ENCODE peak calls at places on chromosomes 16 and 17, in five cellular contexts. P, W, S, T and O are unnamed samples.

GRCh38 chr17:73160980-73161630 is 3.7 kb upstream of the SSTR2 start:
- DNase-seq in P (no peak), W (no peak), S (no peak), T (no peak), O (no peak)

GRCh38 chr17:81500026-81500425 is 12.6 kb downstream of the ACTG1 start:
- DNase-seq in P (no peak), W (no peak), S (no peak), T (no peak), O (no peak)

GRCh38 chr17:4492762-4493561 is 5.7 kb upstream of the SPNS2 start:
- DNase-seq in P (no peak), W (peak; percentile 27), S (peak; percentile 45), T (no peak), O (no peak)

GRCh38 chr17:72962099-72962498 is 130.4 kb downstream of the SLC39A11 start:
- DNase-seq in P (no peak), W (no peak), S (no peak), T (no peak), O (no peak)

GRCh38 chr16:86598607-86599318 is 20.4 kb downstream of the FOXL1 start:
- DNase-seq in P (no peak), W (no peak), S (no peak), T (no peak), O (no peak)

GRCh38 chr16:17343729-17344128 is 127.0 kb downstream of the XYLT1 start:
- DNase-seq in P (no peak), W (no peak), S (no peak), T (no peak), O (no peak)

GRCh38 chr16:68275611-68276191 is 11.4 kb downstream of the SLC7A6 start:
- DNase-seq in P (no peak), W (peak; percentile 61), S (no peak), T (no peak), O (no peak)

GRCh38 chr17:41965694-41966375 is 760 bp upstream of the CNP start:
- DNase-seq in P (peak; percentile 54), W (peak; percentile 70), S (peak; percentile 94), T (peak; percentile 80), O (peak; percentile 86)

GRCh38 chr17:53516643-53517042 is 306.1 kb upstream of the KIF2B start:
- DNase-seq in P (no peak), W (no peak), S (no peak), T (no peak), O (no peak)

GRCh38 chr16:85757341-85757822 is 6.5 kb upstream of the C16orf74 start:
- DNase-seq in P (no peak), W (no peak), S (no peak), T (no peak), O (no peak)

GRCh38 chr17:51260960-51261958 is 913 bp downstream of the UTP18 start:
- DNase-seq in P (peak; percentile 90), W (peak; percentile 78), S (peak; percentile 71), T (peak; percentile 89), O (peak; percentile 62)

GRCh38 chr17:28675485-28675884 is 13.5 kb downstream of the SUPT6H start:
- DNase-seq in P (no peak), W (no peak), S (no peak), T (no peak), O (no peak)

GRCh38 chr16:49474741-49475140 is 101.1 kb downstream of the C16orf78 start:
- DNase-seq in P (no peak), W (no peak), S (no peak), T (peak; percentile 35), O (no peak)

GRCh38 chr16:88610080-88610479 is 28.3 kb upstream of the IL17C start:
- DNase-seq in P (no peak), W (no peak), S (no peak), T (no peak), O (no peak)

GRCh38 chr16:84766978-84767773 is 52.6 kb upstream of the CRISPLD2 start:
- DNase-seq in P (no peak), W (no peak), S (no peak), T (no peak), O (no peak)

GRCh38 chr17:4249452-4250029 is 14.2 kb downstream of the ANKFY1 start:
- DNase-seq in P (peak; percentile 58), W (no peak), S (no peak), T (no peak), O (no peak)

GRCh38 chr16:18933501-18933900 is 7.3 kb upstream of the SMG1 start:
- DNase-seq in P (no peak), W (no peak), S (no peak), T (no peak), O (no peak)
- H3K27ac ChIP-seq in P (no peak overlapping the region), W (no peak overlapping the region), S (peak overlapping the region; percentile 93), T (no peak overlapping the region), O (no peak overlapping the region)

GRCh38 chr16:3101841-3102470 is 2.9 kb upstream of the ZSCAN10 start:
- DNase-seq in P (no peak), W (peak; percentile 44), S (peak; percentile 14), T (no peak), O (no peak)
- H3K27ac ChIP-seq in P (no peak overlapping the region), W (no peak overlapping the region), S (peak overlapping the region; percentile 10), T (no peak overlapping the region), O (peak overlapping the region; percentile 62)

GRCh38 chr16:81901483-81901882 is 109.8 kb downstream of the SDR42E1 start:
- DNase-seq in P (no peak), W (no peak), S (peak; percentile 28), T (no peak), O (peak; percentile 48)
- H3K27ac ChIP-seq in P (no peak overlapping the region), W (no peak overlapping the region), S (no peak overlapping the region), T (no peak overlapping the region), O (no peak overlapping the region)

DNA sequence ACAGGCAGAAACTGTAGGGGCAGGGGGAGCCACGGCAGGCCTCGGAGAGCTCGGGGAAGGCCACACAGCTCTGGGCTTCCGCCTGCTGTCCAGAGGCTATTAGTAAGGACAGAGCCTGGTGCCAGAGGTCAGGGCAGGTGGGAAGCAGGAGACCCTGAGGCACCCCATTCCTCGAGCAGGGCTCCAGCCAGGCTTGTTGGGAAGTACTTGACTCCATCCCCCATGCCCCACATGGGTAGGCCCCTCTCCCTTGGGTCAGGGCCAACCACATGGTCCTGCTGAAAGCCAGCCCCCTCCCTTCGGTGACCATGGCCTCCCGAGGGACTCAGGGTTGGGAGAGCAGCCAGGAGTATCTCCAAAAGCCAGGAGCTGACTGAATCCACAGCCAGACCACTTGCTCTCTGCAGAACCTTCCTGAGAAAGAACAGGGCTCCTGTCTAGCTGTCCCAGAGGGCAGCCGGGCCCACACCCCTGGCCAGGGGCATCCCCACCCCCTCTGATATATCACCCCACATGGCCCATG is 17.4 kb upstream of the MPRIP start:
- DNase-seq in P (peak; percentile 78), W (no peak), S (peak; percentile 30), T (peak; percentile 55), O (no peak)
- H3K27ac ChIP-seq in P (no peak overlapping the region), W (no peak overlapping the region), S (no peak overlapping the region), T (peak overlapping the region; percentile 42), O (no peak overlapping the region)

DNA sequence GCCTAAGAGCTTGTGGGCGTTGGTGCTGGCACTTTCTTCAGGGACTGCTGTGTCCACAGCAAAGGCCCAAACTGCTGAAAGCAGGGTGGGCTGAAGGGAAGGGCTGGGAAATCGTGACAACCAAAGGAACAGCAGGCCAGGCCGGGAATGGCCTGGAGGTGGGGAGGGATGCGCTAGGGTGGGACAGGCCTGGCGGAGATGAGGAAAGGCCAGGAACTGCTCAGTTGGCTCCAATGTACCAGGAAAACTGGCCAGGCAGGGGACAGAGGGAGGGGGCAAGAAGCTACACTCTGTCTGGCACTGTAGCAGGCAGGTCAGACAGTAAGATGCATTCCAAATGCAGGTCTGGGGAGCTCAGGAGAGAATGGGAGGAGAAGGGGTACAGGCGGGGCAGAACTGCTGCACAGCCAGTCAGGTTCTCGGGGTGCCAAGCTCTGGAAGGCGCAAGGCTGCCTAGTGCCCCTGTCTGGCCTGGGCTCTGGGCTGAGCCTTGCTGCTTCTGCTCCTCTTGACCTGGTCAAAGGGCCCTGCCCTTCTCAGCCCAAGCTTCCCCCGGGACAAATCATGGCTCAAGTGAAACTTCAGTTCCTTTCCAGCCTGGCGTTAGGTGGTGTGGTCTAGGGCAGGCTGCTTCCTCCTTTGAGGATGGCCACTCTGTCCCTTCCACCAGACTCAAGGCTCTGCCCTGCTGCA is 7.3 kb downstream of the PNMT start:
- DNase-seq in P (no peak), W (no peak), S (no peak), T (no peak), O (no peak)
- H3K27ac ChIP-seq in P (no peak overlapping the region), W (peak overlapping the region; percentile 48), S (peak overlapping the region; percentile 91), T (peak overlapping the region; percentile 22), O (peak overlapping the region; percentile 8)